ENCODE peak calls at places on chromosomes 4 and X, in seven cellular contexts. G is GOT3, J is fibroblast of lung, B is GM19239, P is heart right ventricle, V is choroid plexus epithelial cell, D is caudate nucleus. U is an unnamed sample.

GRCh38 chr4:123848615-123849014 is 452.0 kb downstream of the SPRY1 start:
- DNase-seq in J (no peak), V (no peak), B (no peak), P (no peak), D (no peak), G (no peak), U (no peak)

GRCh38 chr4:98484031-98484430 is 174.4 kb downstream of the TSPAN5 start:
- DNase-seq in G (no peak), J (peak; percentile 76), B (no peak), P (no peak), V (no peak), D (no peak), U (no peak)

GRCh38 chr4:181479145-181479544 is 764.1 kb upstream of the TENM3 start:
- DNase-seq in P (no peak), G (no peak), D (no peak), B (no peak), V (no peak), J (no peak), U (no peak)

GRCh38 chr4:74474345-74475099 is 29.6 kb downstream of the AREG start:
- DNase-seq in B (no peak), D (no peak), P (no peak), V (peak; percentile 52), J (peak; percentile 64), G (no peak), U (no peak)

GRCh38 chrX:132671229-132671641 is 182.4 kb upstream of the MBNL3 start:
- DNase-seq in J (peak; percentile 33), V (no peak), D (no peak), P (no peak), G (no peak), B (no peak), U (no peak)

GRCh38 chrX:132748909-132749308 is 209.5 kb downstream of the HS6ST2 start:
- DNase-seq in B (no peak), G (no peak), D (no peak), P (no peak), J (no peak), V (no peak), U (no peak)

GRCh38 chr4:186904104-186904503 is 180.4 kb upstream of the FAT1 start:
- DNase-seq in P (no peak), B (no peak), G (no peak), V (peak; percentile 92), J (peak; percentile 90), D (no peak), U (no peak)

GRCh38 chr4:15198070-15198727 is 195.9 kb downstream of the CPEB2 start:
- DNase-seq in V (peak; percentile 88), G (no peak), D (no peak), P (no peak), B (no peak), J (peak; percentile 22), U (no peak)

GRCh38 chr4:76084542-76084941 is 10.0 kb downstream of the ART3 start:
- DNase-seq in G (no peak), P (no peak), J (no peak), B (no peak), V (no peak), D (no peak), U (no peak)

GRCh38 chr4:152211936-152212675 is 323.8 kb downstream of the FBXW7 start:
- DNase-seq in B (no peak), J (no peak), G (no peak), P (no peak), D (no peak), V (no peak), U (no peak)

GRCh38 chr4:96164814-96165351 is 325.0 kb downstream of the PDHA2 start:
- DNase-seq in P (no peak), J (peak; percentile 98), G (no peak), D (no peak), V (peak; percentile 96), B (no peak), U (no peak)

GRCh38 chr4:2320152-2320551 is 58.2 kb upstream of the MXD4 start:
- DNase-seq in G (no peak), D (no peak), P (no peak), J (no peak), V (no peak), B (no peak), U (no peak)

GRCh38 chr4:10582059-10582686 is 102.4 kb downstream of the CLNK start:
- DNase-seq in J (peak; percentile 37), D (no peak), G (no peak), P (peak; percentile 35), V (peak; percentile 80), B (no peak), U (no peak)

GRCh38 chrX:119981286-119982070 is 37.9 kb upstream of the NKAP start:
- DNase-seq in V (peak; percentile 51), G (no peak), J (peak; percentile 8), P (no peak), B (peak; percentile 15), D (no peak), U (no peak)

U was measured in GM12892.